ENCODE peak calls at places on chromosomes 2 and 18, in four cellular contexts. One of them, this sample, is unnamed.

GRCh38 chr2:188916831-188917230 is 57.3 kb upstream of the COL3A1 start:
- DNase-seq in cardiac fibroblast: no peak
- DNase-seq in NCI-H1105 treated with DMSO at 0.1 percent for 48 hours: no peak
- DNase-seq in Right ventricle myocardium inferior: no peak
- DNase-seq in this sample: no peak

GRCh38 chr2:67773876-67774275 is 288.9 kb downstream of the C1D start:
- DNase-seq in Right ventricle myocardium inferior: no peak
- DNase-seq in cardiac fibroblast: no peak
- DNase-seq in NCI-H1105 treated with DMSO at 0.1 percent for 48 hours: no peak
- DNase-seq in this sample: no peak

GRCh38 chr18:79926715-79927596 is 24.5 kb downstream of the SLC66A2 start:
- DNase-seq in cardiac fibroblast: no peak
- DNase-seq in Right ventricle myocardium inferior: no peak
- DNase-seq in NCI-H1105 treated with DMSO at 0.1 percent for 48 hours: no peak
- DNase-seq in this sample: no peak

GRCh38 chr18:26655614-26656400 is 107.5 kb upstream of the KCTD1 start:
- DNase-seq in NCI-H1105 treated with DMSO at 0.1 percent for 48 hours: peak
- DNase-seq in cardiac fibroblast: peak
- DNase-seq in Right ventricle myocardium inferior: peak
- DNase-seq in this sample: peak

GRCh38 chr2:182066439-182067061 is 80.9 kb downstream of the PPP1R1C start:
- DNase-seq in Right ventricle myocardium inferior: no peak
- DNase-seq in cardiac fibroblast: peak
- DNase-seq in NCI-H1105 treated with DMSO at 0.1 percent for 48 hours: no peak
- DNase-seq in this sample: peak

GRCh38 chr18:23141022-23141999 is 6.0 kb downstream of the CABLES1 start:
- DNase-seq in Right ventricle myocardium inferior: no peak
- DNase-seq in NCI-H1105 treated with DMSO at 0.1 percent for 48 hours: peak
- DNase-seq in cardiac fibroblast: no peak
- DNase-seq in this sample: peak

GRCh38 chr18:77422974-77423373 is 173.3 kb downstream of the GALR1 start:
- DNase-seq in NCI-H1105 treated with DMSO at 0.1 percent for 48 hours: no peak
- DNase-seq in Right ventricle myocardium inferior: no peak
- DNase-seq in cardiac fibroblast: no peak
- DNase-seq in this sample: no peak

GRCh38 chr2:126795661-126796060 is 103.0 kb upstream of the TEX51 start:
- DNase-seq in Right ventricle myocardium inferior: no peak
- DNase-seq in NCI-H1105 treated with DMSO at 0.1 percent for 48 hours: no peak
- DNase-seq in cardiac fibroblast: no peak
- DNase-seq in this sample: no peak

GRCh38 chr2:28821295-28821958 is 10.8 kb downstream of the SPDYA start:
- DNase-seq in Right ventricle myocardium inferior: no peak
- DNase-seq in cardiac fibroblast: peak
- DNase-seq in NCI-H1105 treated with DMSO at 0.1 percent for 48 hours: peak
- DNase-seq in this sample: peak

GRCh38 chr2:219215871-219216536 is 2.8 kb downstream of the ABCB6 start:
- DNase-seq in cardiac fibroblast: no peak
- DNase-seq in NCI-H1105 treated with DMSO at 0.1 percent for 48 hours: no peak
- DNase-seq in Right ventricle myocardium inferior: no peak
- DNase-seq in this sample: no peak

GRCh38 chr2:111523009-111523408 is 361.0 kb downstream of the ANAPC1 start:
- DNase-seq in cardiac fibroblast: no peak
- DNase-seq in Right ventricle myocardium inferior: no peak
- DNase-seq in NCI-H1105 treated with DMSO at 0.1 percent for 48 hours: no peak
- DNase-seq in this sample: no peak

GRCh38 chr2:128805237-128805636 is 486.6 kb upstream of the HS6ST1 start:
- DNase-seq in cardiac fibroblast: no peak
- DNase-seq in NCI-H1105 treated with DMSO at 0.1 percent for 48 hours: no peak
- DNase-seq in Right ventricle myocardium inferior: no peak
- DNase-seq in this sample: no peak

GRCh38 chr2:230441188-230441897 is 25.3 kb downstream of the SP100 start:
- DNase-seq in cardiac fibroblast: peak
- DNase-seq in NCI-H1105 treated with DMSO at 0.1 percent for 48 hours: no peak
- DNase-seq in Right ventricle myocardium inferior: no peak
- DNase-seq in this sample: peak

GRCh38 chr2:228339525-228339924 is 158.0 kb upstream of the SPHKAP start:
- DNase-seq in Right ventricle myocardium inferior: no peak
- DNase-seq in cardiac fibroblast: no peak
- DNase-seq in NCI-H1105 treated with DMSO at 0.1 percent for 48 hours: no peak
- DNase-seq in this sample: no peak

GRCh38 chr2:230751062-230751461 is 38.4 kb downstream of the CAB39 start:
- DNase-seq in NCI-H1105 treated with DMSO at 0.1 percent for 48 hours: no peak
- DNase-seq in cardiac fibroblast: peak
- DNase-seq in Right ventricle myocardium inferior: no peak
- DNase-seq in this sample: peak

This sample was measured in fibroblast of pulmonary artery.